ENCODE peak calls at places on chromosomes 6 and 20, in ten cellular contexts. Z is dorsolateral prefrontal cortex, X is upper lobe of left lung, T is lower leg skin, S is IMR-90, M is body of pancreas, N is cardiac muscle cell, P is psoas muscle, U is fibroblast of mammary gland, R is breast epithelium. G is an unnamed sample.

GRCh38 chr6:138847884-138848283 is 52.0 kb downstream of the ECT2L start:
- DNase-seq in X (no peak), N (no peak), U (peak), R (no peak), P (no peak), T (no peak), S (peak), Z (no peak), M (no peak), G (no peak)

GRCh38 chr20:21229163-21229562 is 74.0 kb upstream of the XRN2 start:
- DNase-seq in T (peak), M (no peak), S (peak), Z (no peak), R (no peak), N (no peak), X (no peak), U (peak), P (no peak), G (no peak)

GRCh38 chr20:45052698-45053440 is 48.1 kb downstream of the KCNS1 start:
- DNase-seq in X (no peak), M (no peak), Z (no peak), U (peak), N (peak), P (no peak), T (no peak), R (no peak), S (peak), G (no peak)

GRCh38 chr6:158772851-158773371 is 46.3 kb downstream of the EZR start:
- DNase-seq in Z (no peak), P (no peak), T (peak), R (no peak), N (peak), X (no peak), M (no peak), U (peak), S (no peak), G (peak)

GRCh38 chr20:1215386-1216170 is 10.3 kb upstream of the RAD21L1 start:
- DNase-seq in N (no peak), P (no peak), T (no peak), M (no peak), X (no peak), Z (no peak), U (no peak), S (no peak), R (no peak), G (no peak)

GRCh38 chr6:125296461-125296860 is 5.3 kb downstream of the HDDC2 start:
- DNase-seq in M (no peak), X (no peak), U (peak), P (no peak), S (no peak), T (no peak), N (no peak), Z (no peak), R (no peak), G (no peak)

GRCh38 chr6:72817208-72817607 is 195.3 kb downstream of the KCNQ5 start:
- DNase-seq in M (no peak), U (no peak), X (no peak), R (no peak), P (no peak), T (no peak), Z (no peak), N (no peak), S (no peak), G (no peak)

GRCh38 chr6:18260448-18261106 is 3.8 kb downstream of the DEK start:
- DNase-seq in N (peak), M (no peak), S (peak), R (no peak), Z (no peak), T (no peak), P (peak), X (no peak), U (peak), G (no peak)

GRCh38 chr20:5197847-5198650 is 71.2 kb downstream of the CDS2 start:
- DNase-seq in R (no peak), S (no peak), T (peak), M (no peak), N (no peak), X (no peak), P (peak), U (no peak), Z (no peak), G (no peak)

GRCh38 chr20:37314099-37314498 is 24.6 kb downstream of the MANBAL start:
- DNase-seq in X (no peak), Z (no peak), T (peak), N (no peak), M (no peak), R (no peak), P (no peak), S (no peak), U (no peak), G (no peak)

GRCh38 chr6:67538032-67538431 is 1097.0 kb upstream of the ADGRB3 start:
- DNase-seq in R (no peak), N (no peak), U (no peak), P (no peak), Z (no peak), M (no peak), S (no peak), X (no peak), T (no peak), G (no peak)

GRCh38 chr6:34964564-34964963 is 75.5 kb downstream of the ANKS1A start:
- DNase-seq in T (no peak), S (no peak), U (peak), X (no peak), N (peak), P (no peak), R (no peak), M (no peak), Z (no peak), G (no peak)

GRCh38 chr6:51959744-51960383 is 127.5 kb downstream of the PKHD1 start:
- DNase-seq in P (peak), N (peak), R (peak), T (peak), X (no peak), U (peak), M (peak), S (peak), Z (peak), G (peak)

GRCh38 chr6:149929422-149929821 is 6.5 kb upstream of the RAET1G start:
- DNase-seq in U (no peak), Z (no peak), R (no peak), M (no peak), N (no peak), P (no peak), T (peak), X (no peak), S (no peak), G (no peak)

GRCh38 chr6:11358904-11359840 is 126.7 kb upstream of the NEDD9 start:
- DNase-seq in S (no peak), T (no peak), X (no peak), R (no peak), P (no peak), M (no peak), Z (no peak), N (peak), U (no peak), G (no peak)

GRCh38 chr20:7195704-7196103 is 428.2 kb downstream of the BMP2 start:
- DNase-seq in M (no peak), Z (no peak), S (no peak), T (no peak), P (no peak), R (no peak), U (peak), N (peak), X (no peak), G (no peak)

GRCh38 chr6:122400121-122400450 is 634 bp downstream of the HSF2 start:
- DNase-seq in X (no peak), Z (peak), P (peak), M (no peak), T (no peak), R (no peak), U (peak), N (no peak), S (no peak), G (peak)

GRCh38 chr6:36523451-36523850 is 23.8 kb downstream of the STK38 start:
- DNase-seq in M (no peak), N (no peak), X (no peak), S (no peak), Z (no peak), R (no peak), P (no peak), T (no peak), U (no peak), G (no peak)

GRCh38 chr20:19628570-19629134 is 129.4 kb upstream of the RIN2 start:
- DNase-seq in P (no peak), R (peak), M (peak), S (peak), N (peak), U (peak), T (no peak), Z (no peak), X (no peak), G (no peak)

GRCh38 chr6:128074561-128074960 is 173.7 kb upstream of the THEMIS start:
- DNase-seq in Z (no peak), P (no peak), N (no peak), S (no peak), M (no peak), R (no peak), U (no peak), X (no peak), T (no peak), G (no peak)

GRCh38 chr6:32086661-32087573 is 22.2 kb downstream of the TNXB start:
- DNase-seq in X (peak), T (no peak), N (peak), Z (no peak), U (peak), P (peak), S (peak), M (no peak), R (no peak), G (no peak)

GRCh38 chr20:38935285-38935684 is 9.1 kb downstream of the FAM83D start:
- DNase-seq in S (no peak), N (peak), X (no peak), U (peak), P (no peak), T (no peak), Z (no peak), R (no peak), M (no peak), G (no peak)

GRCh38 chr20:8431538-8432434 is 299.7 kb downstream of the PLCB1 start:
- DNase-seq in N (peak), P (peak), R (peak), X (no peak), U (peak), S (no peak), M (no peak), Z (peak), T (no peak), G (no peak)

GRCh38 chr6:11944111-11944510 is 68.0 kb upstream of the HIVEP1 start:
- DNase-seq in T (no peak), X (no peak), Z (no peak), M (peak), P (no peak), N (no peak), R (no peak), S (no peak), U (no peak), G (no peak)

GRCh38 chr6:7671581-7671980 is 54.3 kb upstream of the BMP6 start:
- DNase-seq in R (no peak), T (no peak), X (no peak), Z (no peak), M (no peak), P (no peak), U (peak), N (peak), S (peak), G (no peak)

GRCh38 chr6:30818426-30818841 is 65.9 kb upstream of the DDR1 start:
- DNase-seq in T (no peak), X (no peak), M (no peak), R (no peak), U (peak), P (no peak), S (peak), Z (no peak), N (peak), G (no peak)

GRCh38 chr20:20568604-20569205 is 143.7 kb downstream of the RALGAPA2 start:
- DNase-seq in M (peak), S (peak), U (peak), R (no peak), T (no peak), X (no peak), N (peak), Z (peak), P (no peak), G (no peak)

GRCh38 chr6:149864578-149865535 is 698 bp upstream of the LRP11 start:
- DNase-seq in P (no peak), T (no peak), X (no peak), U (peak), Z (peak), N (peak), M (peak), R (peak), S (peak), G (no peak)

GRCh38 chr6:224350-224749 is 67.9 kb upstream of the DUSP22 start:
- DNase-seq in U (no peak), M (no peak), N (no peak), X (no peak), R (peak), T (no peak), Z (no peak), S (no peak), P (no peak), G (no peak)

GRCh38 chr6:19613678-19614077 is 223.5 kb upstream of the ID4 start:
- DNase-seq in Z (no peak), P (no peak), T (no peak), N (no peak), U (peak), M (no peak), X (no peak), R (no peak), S (no peak), G (no peak)

GRCh38 chr6:31769684-31770371 is 7.3 kb downstream of the VWA7 start:
- DNase-seq in Z (no peak), T (peak), P (peak), R (peak), M (peak), S (peak), N (peak), X (no peak), U (peak), G (peak)

GRCh38 chr6:157110620-157111019 is 212.7 kb downstream of the TMEM242 start:
- DNase-seq in N (peak), S (peak), Z (no peak), X (no peak), R (no peak), M (no peak), U (peak), P (no peak), T (no peak), G (no peak)

GRCh38 chr6:41697902-41698349 is 37.5 kb downstream of the TFEB start:
- DNase-seq in R (no peak), P (no peak), X (no peak), U (no peak), S (peak), T (no peak), M (no peak), N (peak), Z (no peak), G (no peak)
- H3K4me3 ChIP-seq in R (no peak), P (no peak), X (no peak), U (no peak), S (no peak), T (no peak), M (no peak), N (no peak), Z (no peak), G (no peak)

DNA sequence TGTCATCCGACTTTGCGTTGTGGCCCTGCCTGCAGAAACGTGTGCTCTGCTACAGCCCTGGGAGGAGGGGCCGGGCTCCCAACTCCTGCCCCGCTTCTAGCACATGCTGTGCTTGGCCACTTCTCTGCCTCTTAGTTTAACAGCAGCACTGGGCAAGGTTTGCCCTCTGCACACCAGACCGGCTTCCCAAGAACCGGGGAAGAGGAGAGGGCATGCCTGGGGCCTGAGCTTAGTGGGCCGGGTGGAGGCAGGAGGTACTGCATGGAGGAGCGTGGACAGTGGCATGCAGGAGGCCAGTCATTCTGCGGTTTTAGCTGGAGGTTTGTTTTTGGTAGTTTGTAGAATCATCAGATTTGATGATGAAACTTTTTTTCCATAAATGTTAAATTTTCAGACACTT is 45.5 kb downstream of the CEP43 start:
- DNase-seq in U (peak), Z (no peak), P (no peak), R (no peak), X (peak), T (no peak), M (no peak), N (peak), S (peak), G (no peak)
- TF ChIP-seq CTCF in U (peak), Z (no peak), P (no peak), R (no peak), X (no peak), T (no peak), M (no peak), N (no peak), S (peak), G (no peak)

GRCh38 chr20:36153754-36154695 is 515 bp upstream of the EPB41L1 start:
- DNase-seq in M (peak), T (peak), P (peak), U (peak), S (peak), N (peak), X (peak), R (peak), Z (peak), G (peak)
- H3K4me3 ChIP-seq in M (no peak), T (peak), P (peak), U (peak), S (peak), N (peak), X (peak), R (peak), Z (peak), G (peak)

GRCh38 chr6:118284736-118285360 is 263.2 kb upstream of the PLN start:
- DNase-seq in T (no peak), R (no peak), P (no peak), Z (no peak), U (peak), M (no peak), S (peak), X (no peak), N (peak), G (no peak)
- TF ChIP-seq CTCF in T (no peak), R (no peak), P (peak), Z (peak), U (peak), M (no peak), S (peak), X (peak), N (peak), G (peak)

GRCh38 chr20:22584630-22584921 is 204 bp upstream of the FOXA2 start:
- DNase-seq in T (no peak), Z (no peak), N (no peak), P (no peak), R (no peak), U (no peak), X (peak), S (no peak), M (peak), G (no peak)

GRCh38 chr20:22586645-22587310 is 2.4 kb upstream of the FOXA2 start:
- DNase-seq in R (no peak), M (peak), T (no peak), U (no peak), S (no peak), X (peak), Z (no peak), P (peak), N (peak), G (no peak)

GRCh38 chr20:22585786-22586493 is 1.6 kb upstream of the FOXA2 start:
- DNase-seq in X (peak), P (no peak), Z (no peak), T (no peak), U (no peak), R (no peak), M (no peak), S (no peak), N (no peak), G (no peak)

GRCh38 chr20:22583773-22584629 is at the start of gene FOXA2:
- DNase-seq in S (no peak), N (no peak), X (peak), T (no peak), R (no peak), M (peak), Z (no peak), P (no peak), U (no peak), G (no peak)

DNA sequence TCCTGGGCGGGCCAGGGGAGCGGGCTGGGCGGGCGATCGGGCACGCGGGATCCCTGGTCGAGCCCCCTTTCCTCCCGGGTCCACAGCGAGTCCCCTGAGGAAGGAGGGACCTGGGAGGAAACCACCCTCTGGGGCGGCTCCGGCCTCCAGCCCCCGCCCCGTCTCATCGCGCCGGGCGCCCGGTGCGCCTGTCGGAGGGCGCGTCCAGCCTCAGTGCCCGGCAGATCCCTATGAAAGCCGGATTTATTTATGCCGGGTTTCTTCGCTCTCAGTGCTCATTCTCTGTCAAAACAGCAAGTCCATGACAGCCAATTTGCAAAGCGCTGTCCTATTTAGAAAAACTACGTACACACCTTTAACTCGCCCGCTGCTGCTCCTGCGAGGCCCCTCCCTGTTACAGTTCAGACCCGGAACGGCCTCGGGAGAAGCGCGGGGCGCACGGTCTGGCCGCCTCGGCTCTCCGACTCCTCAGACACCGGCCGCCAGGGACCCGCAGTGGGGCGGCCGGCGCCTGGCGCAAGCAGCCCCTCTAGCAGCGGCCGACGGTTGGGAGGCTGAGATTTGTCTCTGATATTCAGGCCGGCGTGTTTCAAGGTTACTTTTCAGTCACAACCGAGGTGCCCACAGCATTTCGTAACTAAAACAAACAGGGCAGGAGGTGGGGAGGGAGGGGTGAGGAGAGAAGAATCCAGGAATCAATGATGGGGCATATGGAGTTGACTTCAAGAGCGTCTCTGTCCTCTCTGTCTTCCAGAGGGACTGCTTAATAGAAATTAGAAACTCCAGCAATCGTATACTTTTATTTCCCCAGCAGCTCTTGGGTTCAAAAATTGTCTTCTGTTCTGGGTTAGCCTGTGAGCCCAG is 782 bp upstream of the FOXA2 start:
- DNase-seq in M (peak), P (no peak), R (no peak), N (no peak), X (peak), Z (no peak), U (no peak), T (no peak), S (no peak), G (no peak)
- H3K4me3 ChIP-seq in M (peak), P (no peak), R (no peak), N (peak), X (peak), Z (no peak), U (no peak), T (no peak), S (no peak), G (no peak)

DNA sequence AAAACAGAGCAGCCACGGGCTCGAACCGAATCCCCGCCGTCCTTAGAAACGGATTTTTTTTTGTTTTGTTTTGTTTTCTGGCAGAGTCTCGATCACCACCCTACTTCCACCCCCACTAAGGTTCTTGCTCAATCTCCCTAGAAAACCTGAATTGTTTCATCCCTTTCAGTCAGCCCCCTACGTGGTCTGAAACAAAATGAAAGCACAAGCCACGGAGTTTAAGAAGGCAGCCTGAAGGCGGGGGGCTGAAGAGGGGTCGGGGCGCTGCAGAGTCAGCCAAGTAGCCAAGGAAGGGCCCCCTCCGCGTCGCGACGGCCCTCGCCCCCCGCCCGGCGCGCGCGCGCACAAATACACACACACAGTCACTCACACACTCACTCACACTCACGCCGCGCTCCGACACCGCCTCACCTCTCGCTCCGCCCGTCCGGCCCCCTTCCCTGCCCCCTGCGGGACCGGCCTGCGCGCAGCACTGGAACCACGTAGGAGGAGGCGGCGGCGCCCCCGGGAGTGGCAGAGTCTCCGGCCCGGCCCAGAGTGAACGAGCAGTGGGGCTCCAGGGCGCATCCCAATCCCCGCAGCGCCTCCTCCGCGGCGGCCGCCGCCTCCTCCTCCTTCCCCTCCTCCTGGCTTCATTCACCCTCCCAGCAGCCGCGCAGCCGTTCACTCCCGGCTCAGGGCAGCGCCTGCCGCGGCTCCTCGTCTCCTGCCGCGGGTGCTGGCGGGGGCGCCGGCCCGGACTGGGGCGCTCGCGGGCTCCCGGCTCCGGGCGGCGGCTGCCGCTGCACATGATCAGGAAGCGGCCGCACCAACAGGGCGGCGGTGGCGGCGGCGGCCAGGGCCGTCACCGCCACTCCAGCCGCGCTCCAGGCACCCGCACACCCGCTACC is 1.4 kb downstream of the ATXN1 start:
- DNase-seq in Z (peak), R (peak), T (peak), U (peak), P (peak), N (peak), X (peak), S (peak), M (peak), G (peak)
- TF ChIP-seq CTCF in Z (no peak), R (peak), T (peak), U (no peak), P (peak), N (peak), X (peak), S (no peak), M (peak), G (no peak)

GRCh38 chr6:119024111-119024510 is 54.4 kb downstream of the FAM184A start:
- DNase-seq in U (no peak), Z (no peak), P (no peak), N (no peak), T (no peak), M (no peak), R (no peak), S (no peak), X (no peak), G (no peak)
- H3K4me3 ChIP-seq in U (no peak), Z (no peak), P (no peak), N (no peak), T (no peak), M (no peak), R (no peak), S (no peak), X (no peak), G (no peak)

G was measured in tibial artery.